ENCODE peak calls at places on chromosomes 16 and 17, in five cellular contexts. X is cardiac muscle cell, G is stomach, K is SJSA1, V is heart right ventricle. B is an unnamed sample.

GRCh38 chr17:27499451-27500265 is 43.4 kb downstream of the KSR1 start:
- DNase-seq in X (no peak), G (no peak), K (no peak), V (no peak), B (no peak)

GRCh38 chr17:69654981-69655581 is 240.6 kb downstream of the MAP2K6 start:
- DNase-seq in X (peak; percentile 69), G (no peak), K (no peak), V (no peak), B (peak; percentile 55)

GRCh38 chr17:11935734-11936406 is 61.4 kb downstream of the ZNF18 start:
- DNase-seq in X (peak; percentile 69), G (no peak), K (no peak), V (no peak), B (no peak)

GRCh38 chr17:13589658-13590057 is 12.1 kb downstream of the HS3ST3A1 start:
- DNase-seq in X (no peak), G (no peak), K (no peak), V (no peak), B (no peak)

GRCh38 chr17:34841467-34841866 is 119.8 kb downstream of the CCT6B start:
- DNase-seq in X (no peak), G (no peak), K (no peak), V (no peak), B (no peak)

GRCh38 chr17:78491236-78492115 is 85.7 kb downstream of the DNAH17 start:
- DNase-seq in X (no peak), G (no peak), K (no peak), V (no peak), B (no peak)

GRCh38 chr17:73027130-73027741 is 65.3 kb downstream of the SLC39A11 start:
- DNase-seq in X (peak; percentile 66), G (no peak), K (no peak), V (no peak), B (no peak)

GRCh38 chr17:28812980-28813377 is 29.6 kb downstream of the FAM222B start:
- DNase-seq in X (no peak), G (no peak), K (no peak), V (no peak), B (no peak)

GRCh38 chr16:84421938-84422220 is 53.5 kb downstream of the ATP2C2 start:
- DNase-seq in X (no peak), G (no peak), K (no peak), V (no peak), B (no peak)

GRCh38 chr16:50025544-50025931 is 513 bp downstream of the CNEP1R1 start:
- DNase-seq in X (peak; percentile 22), G (no peak), K (no peak), V (no peak), B (peak; percentile 10)

GRCh38 chr17:4448197-4448980 is 14.6 kb downstream of the SPNS3 start:
- DNase-seq in X (no peak), G (no peak), K (no peak), V (no peak), B (no peak)

GRCh38 chr17:64707077-64707591 is 45.0 kb upstream of the SMURF2 start:
- DNase-seq in X (peak; percentile 98), G (peak; percentile 77), K (peak; percentile 100), V (peak; percentile 84), B (peak; percentile 99)

GRCh38 chr16:51024703-51025102 is 126.4 kb downstream of the SALL1 start:
- DNase-seq in X (no peak), G (no peak), K (no peak), V (no peak), B (no peak)

GRCh38 chr17:63819585-63820537 is 7.4 kb upstream of the PSMC5 start:
- DNase-seq in X (no peak), G (no peak), K (no peak), V (no peak), B (no peak)

GRCh38 chr16:31118223-31119155 is 1.0 kb downstream of the KAT8 start:
- DNase-seq in X (peak; percentile 68), G (no peak), K (no peak), V (no peak), B (no peak)

GRCh38 chr16:75064403-75065148 is 52.0 kb downstream of the LDHD start:
- DNase-seq in X (no peak), G (peak; percentile 76), K (no peak), V (no peak), B (no peak)

GRCh38 chr16:57238682-57239081 is 6.4 kb upstream of the ARL2BP start:
- DNase-seq in X (no peak), G (no peak), K (no peak), V (no peak), B (no peak)

GRCh38 chr17:38766341-38766740 is 13.8 kb downstream of the PSMB3 start:
- DNase-seq in X (no peak), G (no peak), K (no peak), V (no peak), B (no peak)

GRCh38 chr16:85003723-85004586 is 7.4 kb downstream of the ZDHHC7 start:
- DNase-seq in X (no peak), G (no peak), K (no peak), V (no peak), B (no peak)

GRCh38 chr16:68910051-68910450 is 66.7 kb downstream of the TANGO6 start:
- DNase-seq in X (no peak), G (no peak), K (no peak), V (no peak), B (no peak)

DNA sequence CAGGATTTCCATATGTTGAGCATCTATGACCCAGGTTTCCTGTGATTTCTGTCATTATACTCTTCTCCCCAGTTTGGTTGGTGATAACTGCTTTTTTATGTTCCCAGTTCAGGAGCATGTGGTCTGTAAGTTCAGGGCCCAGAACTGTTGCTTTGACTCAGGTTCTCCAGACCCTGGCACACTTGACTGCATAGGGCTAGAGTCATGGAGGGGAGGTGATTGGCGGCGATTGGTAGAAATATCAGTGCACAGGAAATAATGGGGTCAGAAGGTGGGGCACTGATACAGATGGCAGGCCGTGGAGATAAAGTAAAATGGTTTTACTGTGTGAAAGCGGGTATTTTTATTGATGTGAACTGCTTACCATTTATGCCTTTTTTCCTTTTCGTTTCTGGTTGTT is 28.8 kb downstream of the TAC4 start:
- DNase-seq in X (no peak), G (no peak), K (no peak), V (no peak), B (no peak)
- H3K36me3 ChIP-seq in X (peaks cover 65% of the 10 kb centered on the region), G (peaks cover 75% of the 10 kb centered on the region), K (peaks cover 90% of the 10 kb centered on the region), V (peaks cover 11% of the 10 kb centered on the region), B (peaks cover 2% of the 10 kb centered on the region)

GRCh38 chr16:28110074-28110473 is 46.6 kb upstream of the GSG1L start:
- DNase-seq in X (peak; percentile 72), G (peak; percentile 5), K (no peak), V (no peak), B (no peak)

GRCh38 chr16:28110479-28110878 is 47.0 kb upstream of the GSG1L start:
- DNase-seq in X (peak; percentile 48), G (peak; percentile 4), K (no peak), V (no peak), B (no peak)

GRCh38 chr16:28108590-28109247 is 45.2 kb upstream of the GSG1L start:
- DNase-seq in X (no peak), G (peak; percentile 18), K (no peak), V (no peak), B (no peak)

GRCh38 chr16:28112908-28113307 is 49.4 kb upstream of the GSG1L start:
- DNase-seq in X (no peak), G (no peak), K (no peak), V (no peak), B (no peak)

DNA sequence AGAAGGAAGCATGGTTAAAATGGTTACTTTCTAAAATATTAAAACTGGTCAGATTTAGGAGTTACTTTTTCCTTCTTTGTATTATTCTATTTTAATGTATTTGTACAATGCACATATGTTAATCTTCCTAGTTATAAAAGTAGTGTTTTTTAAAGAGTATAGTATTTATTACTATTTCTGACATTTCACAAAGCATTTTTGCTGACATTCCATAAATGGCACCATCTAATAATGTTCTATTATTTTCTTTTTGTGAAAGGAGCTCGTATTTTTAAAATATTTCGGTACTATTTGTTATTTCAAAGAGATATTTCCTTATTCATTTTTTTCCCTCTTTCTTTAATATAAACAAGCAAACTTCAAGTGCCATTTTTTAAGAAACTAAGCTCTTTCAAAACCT is 47.5 kb upstream of the GSG1L start:
- DNase-seq in X (no peak), G (no peak), K (no peak), V (no peak), B (no peak)
- H3K36me3 ChIP-seq in X (peaks cover 18% of the 10 kb centered on the region), G (peaks cover 98% of the 10 kb centered on the region), K (peaks cover 97% of the 10 kb centered on the region), V (peaks cover 4% of the 10 kb centered on the region), B (peaks cover 3% of the 10 kb centered on the region)

GRCh38 chr17:47973541-47973940 is 2.6 kb downstream of the CDK5RAP3 start:
- DNase-seq in X (no peak), G (no peak), K (no peak), V (no peak), B (no peak)
- H3K36me3 ChIP-seq in X (peaks cover 14% of the 10 kb centered on the region), G (peaks cover 58% of the 10 kb centered on the region), K (peaks cover 49% of the 10 kb centered on the region), V (no peaks in the 10 kb centered on the region), B (no peaks in the 10 kb centered on the region)

GRCh38 chr16:24764916-24765315 is 35.5 kb downstream of the TNRC6A start:
- DNase-seq in X (no peak), G (no peak), K (no peak), V (no peak), B (no peak)
- H3K36me3 ChIP-seq in X (peaks cover 5% of the 10 kb centered on the region), G (peaks cover 13% of the 10 kb centered on the region), K (peaks cover 58% of the 10 kb centered on the region), V (no peaks in the 10 kb centered on the region), B (no peaks in the 10 kb centered on the region)

DNA sequence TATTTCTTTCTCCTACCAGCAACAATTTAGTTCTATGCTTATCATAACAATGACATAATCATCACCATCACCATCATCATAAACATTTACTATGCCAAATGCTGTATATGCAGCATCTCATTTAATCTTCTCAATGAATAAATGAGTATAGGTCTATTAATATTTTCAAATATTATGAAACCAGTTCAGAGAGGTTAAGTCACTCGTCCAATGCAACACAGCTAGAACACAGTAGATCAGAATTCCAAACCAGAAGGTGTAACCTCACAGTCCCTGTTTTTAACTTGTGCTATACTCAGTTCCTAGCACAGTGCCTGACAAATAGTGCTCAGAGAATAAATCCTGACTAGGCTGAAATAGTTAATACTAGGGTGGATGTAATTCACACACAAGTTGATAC is 314.8 kb downstream of the XYLT1 start:
- DNase-seq in X (no peak), G (no peak), K (no peak), V (no peak), B (no peak)
- H3K36me3 ChIP-seq in X (no peaks in the 10 kb centered on the region), G (peaks cover 14% of the 10 kb centered on the region), K (no peaks in the 10 kb centered on the region), V (no peaks in the 10 kb centered on the region), B (no peaks in the 10 kb centered on the region)

GRCh38 chr16:63808730-63809129 is 1313.1 kb downstream of the CDH11 start:
- DNase-seq in X (no peak), G (no peak), K (no peak), V (no peak), B (no peak)
- H3K36me3 ChIP-seq in X (no peaks in the 10 kb centered on the region), G (no peaks in the 10 kb centered on the region), K (no peaks in the 10 kb centered on the region), V (no peaks in the 10 kb centered on the region), B (no peaks in the 10 kb centered on the region)

B was measured in kidney epithelial cell.